ENCODE peak calls at places on chromosomes 6 and 20, in eight cellular contexts. R is HTR-8/SVneo; Z is activated CD8-positive, alpha-beta T cell treated with anti-CD3 and anti-CD28 coated beads for 36 hours; J is activated naive CD4-positive, alpha-beta T cell treated with anti-CD3 and anti-CD28 coated beads, Interleukin-2, amount 10 ng/mL, durations not matched to agents 7 days and 5 days; F is T-helper 1 cell; G is AG04449; X is hepatocyte; O is activated gamma-delta T cell treated with anti-CD3 and anti-CD28 coated beads, Interleukin-2, amount 50 U/mL, for 16 hours. Y is an unnamed sample.

GRCh38 chr6:147226877-147227276 is 22.7 kb downstream of the STXBP5 start:
- DNase-seq in R (no peak), Z (no peak), J (no peak), F (no peak), G (no peak), X (no peak), O (no peak), Y (no peak)

GRCh38 chr6:147508871-147509608 is 550 bp downstream of the SAMD5 start:
- DNase-seq in R (peak), Z (no peak), J (no peak), F (no peak), G (no peak), X (peak), O (no peak), Y (no peak)

GRCh38 chr6:64712606-64713005 is 994.4 kb downstream of the EYS start:
- DNase-seq in R (no peak), Z (no peak), J (no peak), F (no peak), G (no peak), X (no peak), O (no peak), Y (no peak)

GRCh38 chr6:132768051-132768517 is 10.4 kb upstream of the VNN2 start:
- DNase-seq in R (peak), Z (peak), J (peak), F (peak), G (no peak), X (peak), O (no peak), Y (peak)

GRCh38 chr20:33475381-33476160 is 14.3 kb upstream of the CBFA2T2 start:
- DNase-seq in R (no peak), Z (no peak), J (no peak), F (no peak), G (no peak), X (no peak), O (no peak), Y (no peak)

GRCh38 chr20:59645761-59646171 is 41.4 kb downstream of the PHACTR3 start:
- DNase-seq in R (no peak), Z (no peak), J (no peak), F (no peak), G (no peak), X (no peak), O (no peak), Y (peak)

GRCh38 chr6:141598487-141598886 is 534.2 kb upstream of the GJE1 start:
- DNase-seq in R (no peak), Z (no peak), J (no peak), F (no peak), G (no peak), X (no peak), O (no peak), Y (no peak)

GRCh38 chr6:46352541-46353267 is 138.5 kb downstream of the RCAN2 start:
- DNase-seq in R (no peak), Z (no peak), J (no peak), F (no peak), G (no peak), X (no peak), O (no peak), Y (peak)

GRCh38 chr20:49694450-49695071 is 19.1 kb downstream of the B4GALT5 start:
- DNase-seq in R (no peak), Z (no peak), J (no peak), F (no peak), G (no peak), X (no peak), O (no peak), Y (no peak)

GRCh38 chr6:36340671-36341454 is 4.2 kb upstream of the BNIP5 start:
- DNase-seq in R (peak), Z (peak), J (peak), F (peak), G (no peak), X (peak), O (peak), Y (peak)

GRCh38 chr6:5930143-5930770 is 76.5 kb downstream of the NRN1 start:
- DNase-seq in R (no peak), Z (peak), J (no peak), F (peak), G (no peak), X (no peak), O (no peak), Y (no peak)

GRCh38 chr6:71124340-71124739 is 164.3 kb upstream of the OGFRL1 start:
- DNase-seq in R (no peak), Z (no peak), J (no peak), F (no peak), G (no peak), X (no peak), O (no peak), Y (no peak)

GRCh38 chr6:42260424-42260888 is 42.8 kb upstream of the MRPS10 start:
- DNase-seq in R (no peak), Z (no peak), J (no peak), F (no peak), G (no peak), X (peak), O (no peak), Y (peak)

Y was measured in HT-29.